ENCODE peak calls at places on chromosome 5, in ten cellular contexts. G is COR-L47; F is IMR-90; Q is endothelial cell; O is omental fat pad; W is effector CD4-positive, alpha-beta T cell; V is T-helper 22 cell; Z is SK-MEL-5; J is ecto neural progenitor cell; B is GM03348. L is an unnamed sample.

GRCh38 chr5:170135796-170136490 is 30.2 kb downstream of the FOXI1 start:
- DNase-seq in Z (no peak), O (no peak), B (no peak), G (no peak), Q (no peak), V (no peak), W (no peak), J (no peak), F (no peak), L (no peak)

GRCh38 chr5:175718401-175719108 is 60.7 kb downstream of the HRH2 start:
- DNase-seq in Q (peak), Z (peak), F (no peak), O (no peak), W (peak), J (no peak), G (peak), V (no peak), B (no peak), L (no peak)

GRCh38 chr5:14561741-14562140 is 19.9 kb upstream of the OTULINL start:
- DNase-seq in V (no peak), G (no peak), O (no peak), B (no peak), Q (no peak), J (no peak), Z (no peak), F (no peak), W (no peak), L (no peak)

GRCh38 chr5:14209222-14209822 is 66.2 kb downstream of the TRIO start:
- DNase-seq in J (no peak), W (no peak), Q (no peak), F (no peak), V (no peak), G (no peak), B (no peak), Z (no peak), O (no peak), L (no peak)

GRCh38 chr5:109693535-109694152 is 3.9 kb downstream of the MAN2A1 start:
- DNase-seq in J (no peak), Z (no peak), V (no peak), B (peak), F (peak), Q (no peak), W (no peak), G (no peak), O (no peak), L (peak)

GRCh38 chr5:78811121-78811832 is 162.7 kb upstream of the LHFPL2 start:
- DNase-seq in G (no peak), J (no peak), V (no peak), O (no peak), B (peak), F (no peak), Z (no peak), W (no peak), Q (no peak), L (no peak)

GRCh38 chr5:73945505-73945904 is 319.5 kb downstream of the ARHGEF28 start:
- DNase-seq in V (no peak), B (no peak), W (no peak), Q (no peak), G (no peak), F (no peak), Z (peak), O (no peak), J (no peak), L (no peak)

GRCh38 chr5:129460951-129461815 is 1.1 kb downstream of the ADAMTS19 start:
- DNase-seq in J (peak), G (no peak), B (peak), O (no peak), V (no peak), W (no peak), F (no peak), Z (peak), Q (peak), L (no peak)

L was measured in HFFc6.